ENCODE peak calls at places on chromosomes 1 and 21, in five cellular contexts. T is progenitor cell of endocrine pancreas; U is activated CD4-positive, CD25-positive, alpha-beta regulatory T cell treated with anti-CD3 and anti-CD28 coated beads, Interleukin-2, amount 50 U/mL, for 16 hours; K is aorta; S is NCI-H510A. Z is an unnamed sample.

GRCh38 chr1:38284953-38285352 is 238.4 kb upstream of the POU3F1 start:
- DNase-seq in T (no peak), K (no peak), S (no peak), U (no peak), Z (no peak)

GRCh38 chr1:7827134-7827955 is 25.5 kb downstream of the UTS2 start:
- DNase-seq in K (peak; percentile 49), T (no peak), S (peak; percentile 37), U (no peak), Z (no peak)

GRCh38 chr1:38680801-38681510 is 178.6 kb downstream of the RRAGC start:
- DNase-seq in S (no peak), K (no peak), T (no peak), U (no peak), Z (peak; percentile 9)

GRCh38 chr1:32321712-32322291 is 14.2 kb downstream of the MARCKSL1 start:
- DNase-seq in U (no peak), S (no peak), K (no peak), T (no peak), Z (no peak)

GRCh38 chr1:201714542-201715276 is 114.2 kb upstream of the IPO9 start:
- DNase-seq in K (peak; percentile 96), T (no peak), U (no peak), S (no peak), Z (peak; percentile 99)

GRCh38 chr1:79262745-79263258 is 256.3 kb upstream of the ADGRL4 start:
- DNase-seq in K (no peak), T (no peak), S (no peak), U (no peak), Z (no peak)

GRCh38 chr1:30484668-30485067 is 238.7 kb downstream of the MATN1 start:
- DNase-seq in T (no peak), S (no peak), U (no peak), K (no peak), Z (no peak)

GRCh38 chr21:14088391-14088790 is 122.4 kb downstream of the LIPI start:
- DNase-seq in K (no peak), U (no peak), T (no peak), S (no peak), Z (no peak)

GRCh38 chr1:59520759-59521442 is 224.0 kb downstream of the FGGY start:
- DNase-seq in K (peak; percentile 56), T (no peak), U (no peak), S (no peak), Z (no peak)

GRCh38 chr1:163410073-163410522 is 88.3 kb downstream of the NUF2 start:
- DNase-seq in T (peak; percentile 55), K (no peak), U (no peak), S (peak; percentile 26), Z (peak; percentile 56)

GRCh38 chr1:184507604-184508289 is 120.9 kb downstream of the C1orf21 start:
- DNase-seq in T (no peak), K (no peak), S (no peak), U (no peak), Z (no peak)

GRCh38 chr21:39958731-39959130 is 91.5 kb downstream of the PCP4 start:
- DNase-seq in S (no peak), U (no peak), T (no peak), K (no peak), Z (no peak)

GRCh38 chr1:237386362-237387143 is 344.6 kb downstream of the RYR2 start:
- DNase-seq in S (no peak), U (no peak), T (no peak), K (no peak), Z (peak; percentile 28)

GRCh38 chr1:198679535-198680173 is 40.8 kb downstream of the PTPRC start:
- DNase-seq in S (no peak), K (peak; percentile 26), T (no peak), U (no peak), Z (no peak)

GRCh38 chr1:2548068-2548589 is 8.0 kb upstream of the TNFRSF14 start:
- DNase-seq in T (peak; percentile 71), S (peak; percentile 91), K (peak; percentile 89), U (peak; percentile 69), Z (peak; percentile 83)

GRCh38 chr1:115142616-115143015 is 53.3 kb upstream of the TSPAN2 start:
- DNase-seq in S (no peak), T (no peak), U (no peak), K (no peak), Z (peak; percentile 33)

GRCh38 chr1:211345719-211346118 is 19.1 kb downstream of the TRAF5 start:
- DNase-seq in K (no peak), S (peak; percentile 55), T (no peak), U (no peak), Z (no peak)

GRCh38 chr1:230280054-230280795 is 145.9 kb downstream of the PGBD5 start:
- DNase-seq in K (no peak), T (no peak), S (no peak), U (no peak), Z (no peak)

GRCh38 chr21:28805885-28806284 is 186.8 kb downstream of the LTN1 start:
- DNase-seq in S (no peak), U (no peak), K (no peak), T (no peak), Z (no peak)

GRCh38 chr1:169509354-169509753 is 23.6 kb upstream of the SLC19A2 start:
- DNase-seq in K (no peak), T (no peak), U (no peak), S (no peak), Z (no peak)

GRCh38 chr1:231108500-231109254 is 53.2 kb upstream of the TRIM67 start:
- DNase-seq in U (no peak), S (no peak), K (no peak), T (no peak), Z (no peak)

GRCh38 chr1:91478693-91479234 is 21.9 kb upstream of the CDC7 start:
- DNase-seq in S (no peak), K (no peak), T (no peak), U (no peak), Z (no peak)

GRCh38 chr1:226654046-226654445 is 85.0 kb downstream of the ITPKB start:
- DNase-seq in S (no peak), U (no peak), T (no peak), K (peak; percentile 39), Z (no peak)

GRCh38 chr1:18633428-18634155 is 2.9 kb downstream of the PAX7 start:
- DNase-seq in T (no peak), K (no peak), S (no peak), U (no peak), Z (no peak)

GRCh38 chr1:156124557-156125483 is 10.3 kb downstream of the LMNA start:
- DNase-seq in U (no peak), K (peak; percentile 79), S (no peak), T (no peak), Z (peak; percentile 70)

GRCh38 chr1:91537281-91538069 is 36.8 kb downstream of the CDC7 start:
- DNase-seq in T (no peak), S (no peak), U (no peak), K (no peak), Z (peak; percentile 27)

Z was measured in epithelial cell of esophagus.